ENCODE peak calls at places on chromosomes 11 and 22, in five cellular contexts. T is upper lobe of right lung; F is CD8-positive, alpha-beta T cell; H is mammary epithelial cell; Y is cardiac muscle cell. V is an unnamed sample.
A peak's percentile ranks its signal among the peaks of the same experiment; 100 is the strongest.

GRCh38 chr11:57309106-57310059 is 15.4 kb downstream of the TNKS1BP1 start:
- DNase-seq in T (peak; percentile 53), F (no peak), H (no peak), Y (no peak), V (no peak)

GRCh38 chr11:123195182-123196059 is at the start of gene CLMP:
- DNase-seq in T (peak; percentile 76), F (no peak), H (peak; percentile 58), Y (peak; percentile 35), V (no peak)

GRCh38 chr11:24375896-24376295 is 121.0 kb upstream of the LUZP2 start:
- DNase-seq in T (no peak), F (no peak), H (no peak), Y (no peak), V (no peak)

GRCh38 chr11:35845860-35846259 is 98.0 kb upstream of the LDLRAD3 start:
- DNase-seq in T (no peak), F (no peak), H (peak; percentile 54), Y (no peak), V (no peak)

GRCh38 chr11:196786-197731 is 4.2 kb downstream of the SCGB1C1 start:
- DNase-seq in T (peak; percentile 59), F (no peak), H (no peak), Y (no peak), V (no peak)

GRCh38 chr11:62273789-62274275 is 3.9 kb downstream of the SCGB2A2 start:
- DNase-seq in T (no peak), F (no peak), H (no peak), Y (no peak), V (no peak)

GRCh38 chr11:123052884-123053721 is 8.8 kb downstream of the HSPA8 start:
- DNase-seq in T (no peak), F (no peak), H (no peak), Y (no peak), V (no peak)

GRCh38 chr11:111112614-111113013 is 132.9 kb upstream of the POU2AF2 start:
- DNase-seq in T (no peak), F (no peak), H (no peak), Y (no peak), V (no peak)

GRCh38 chr22:28171135-28171534 is 252.1 kb upstream of the PITPNB start:
- DNase-seq in T (no peak), F (no peak), H (no peak), Y (no peak), V (no peak)

GRCh38 chr11:125724125-125724524 is 22.0 kb upstream of the PATE1 start:
- DNase-seq in T (no peak), F (no peak), H (peak; percentile 16), Y (no peak), V (no peak)

GRCh38 chr11:92048415-92048814 is 176.2 kb upstream of the FAT3 start:
- DNase-seq in T (no peak), F (no peak), H (peak; percentile 58), Y (peak; percentile 31), V (peak; percentile 58)

GRCh38 chr11:108216988-108217387 is 5.5 kb downstream of the NPAT start:
- DNase-seq in T (no peak), F (no peak), H (no peak), Y (no peak), V (no peak)

GRCh38 chr22:24117942-24118341 is 63.3 kb upstream of the SUSD2 start:
- DNase-seq in T (no peak), F (no peak), H (no peak), Y (no peak), V (no peak)

GRCh38 chr11:132200303-132200936 is 830.0 kb downstream of the NTM start:
- DNase-seq in T (no peak), F (no peak), H (no peak), Y (no peak), V (no peak)

GRCh38 chr11:27698872-27699241 is 1.4 kb downstream of the BDNF start:
- DNase-seq in T (peak; percentile 87), F (no peak), H (peak; percentile 55), Y (peak; percentile 88), V (peak; percentile 74)

GRCh38 chr11:118274184-118274583 is 10.1 kb upstream of the MPZL2 start:
- DNase-seq in T (no peak), F (no peak), H (no peak), Y (no peak), V (no peak)

GRCh38 chr11:118277312-118277711 is 13.2 kb upstream of the MPZL2 start:
- DNase-seq in T (no peak), F (no peak), H (peak; percentile 90), Y (no peak), V (peak; percentile 72)

GRCh38 chr11:118275184-118275583 is 11.1 kb upstream of the MPZL2 start:
- DNase-seq in T (no peak), F (no peak), H (peak; percentile 90), Y (no peak), V (no peak)

GRCh38 chr11:118272001-118272400 is 7.9 kb upstream of the MPZL2 start:
- DNase-seq in T (no peak), F (no peak), H (no peak), Y (no peak), V (no peak)

DNA sequence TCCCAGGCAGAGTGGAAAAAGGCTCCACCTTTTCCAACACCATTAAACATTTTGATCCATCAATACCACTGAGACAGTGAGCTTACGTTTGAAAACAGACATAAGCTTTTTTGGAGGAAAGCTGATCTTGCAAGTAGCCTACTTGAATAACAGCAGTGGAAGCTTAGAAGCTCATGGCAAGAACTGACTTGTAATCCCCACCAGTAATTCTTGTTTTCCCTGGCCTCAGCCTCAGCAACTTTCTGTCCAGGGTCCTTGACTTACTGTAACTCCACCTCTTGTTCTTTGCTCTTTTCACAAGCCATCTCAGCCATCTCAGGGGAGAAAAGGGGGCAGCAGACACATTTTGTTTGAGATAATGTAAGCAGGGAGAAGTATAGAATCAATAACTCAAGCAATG is 12.3 kb upstream of the MPZL2 start:
- DNase-seq in T (no peak), F (no peak), H (peak; percentile 55), Y (no peak), V (no peak)
- H3K27ac ChIP-seq in T (no peak overlapping the region), F (no peak overlapping the region), H (peak overlapping the region; percentile 40), Y (no peak overlapping the region), V (peak overlapping the region; percentile 93)

DNA sequence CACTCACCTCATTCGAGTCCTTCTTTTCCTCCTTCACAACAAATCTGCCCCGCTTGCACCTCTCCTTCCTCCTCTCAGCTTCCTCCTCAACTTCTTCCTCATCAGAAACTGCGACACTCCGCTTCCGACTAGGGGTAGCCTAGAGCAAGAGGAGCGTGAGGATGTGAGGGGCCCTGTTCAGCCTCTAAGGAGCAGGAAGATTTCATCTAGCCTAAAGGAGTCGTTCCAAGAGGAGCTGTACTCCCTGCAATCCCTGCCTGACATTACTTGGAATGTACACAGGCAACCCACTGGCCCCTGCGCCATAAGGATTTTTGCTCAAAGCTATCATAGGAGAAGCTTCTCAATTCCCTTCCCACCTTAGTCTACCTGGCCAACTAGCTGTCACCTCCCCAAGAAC is 34.5 kb downstream of the MORC2 start:
- DNase-seq in T (no peak), F (no peak), H (no peak), Y (no peak), V (no peak)
- H3K36me3 ChIP-seq in T (peaks cover 100% of the 10 kb centered on the region), F (peaks cover 85% of the 10 kb centered on the region), H (peaks cover 16% of the 10 kb centered on the region), Y (peaks cover 75% of the 10 kb centered on the region), V (peaks cover 96% of the 10 kb centered on the region)

GRCh38 chr22:44951510-44951816 is 58.3 kb downstream of the PHF21B start:
- DNase-seq in T (no peak), F (no peak), H (no peak), Y (no peak), V (no peak)
- H3K27ac ChIP-seq in T (no peak overlapping the region), F (no peak overlapping the region), H (no peak overlapping the region), Y (no peak overlapping the region), V (no peak overlapping the region)

DNA sequence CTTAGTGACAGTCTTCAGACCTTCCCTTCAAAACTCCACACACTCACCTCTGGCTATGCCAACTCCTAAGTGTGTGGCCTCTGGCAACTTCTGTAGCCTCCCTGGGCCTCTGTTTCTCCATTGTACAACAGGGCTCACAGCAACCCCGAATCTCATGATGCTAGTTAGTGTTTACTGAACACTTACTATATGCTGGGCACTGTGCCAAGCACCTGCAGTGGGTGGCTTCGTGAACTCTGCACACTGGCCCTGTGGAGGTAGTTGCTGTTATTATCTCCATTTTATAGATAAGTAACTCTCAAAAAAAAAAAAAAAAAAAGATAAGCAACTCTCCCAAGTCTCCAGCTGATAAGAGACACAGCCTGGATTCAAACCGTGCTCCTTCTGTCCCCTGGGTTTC is 7.5 kb upstream of the TP53I11 start:
- DNase-seq in T (no peak), F (no peak), H (no peak), Y (no peak), V (no peak)
- H3K36me3 ChIP-seq in T (no peaks in the 10 kb centered on the region), F (no peaks in the 10 kb centered on the region), H (no peaks in the 10 kb centered on the region), Y (no peaks in the 10 kb centered on the region), V (no peaks in the 10 kb centered on the region)